ENCODE peak calls at places on chromosomes 11 and 22, in nine cellular contexts. I is K562, N is PC-3, L is GM23248, K is IMR-90, D is keratinocyte, A is H1, W is SK-N-SH, G is H9. H is an unnamed sample. For H4K20me1, the result is how much of the 10 kb centered on the place peaks cover.

GRCh38 chr11:63699906-63700305 is 18.6 kb downstream of the RTN3 start:
- DNase-seq in A (no peak), K (no peak), I (no peak), W (no peak), D (no peak), G (no peak), N (no peak), L (no peak), H (no peak)

GRCh38 chr11:119380816-119381185 is 689 bp downstream of the USP2 start:
- DNase-seq in L (no peak), I (peak), N (no peak), A (no peak), K (no peak), G (no peak), D (no peak), W (no peak), H (no peak)

GRCh38 chr11:64001552-64002427 is 15.6 kb downstream of the OTUB1 start:
- DNase-seq in L (peak), N (no peak), I (no peak), W (peak), G (no peak), A (no peak), K (no peak), D (no peak), H (no peak)

GRCh38 chr11:111518668-111519067 is 4.1 kb downstream of the HOATZ start:
- DNase-seq in K (no peak), L (no peak), D (no peak), A (no peak), W (no peak), G (no peak), I (no peak), N (no peak), H (no peak)

GRCh38 chr22:24450600-24450999 is 23.2 kb downstream of the ADORA2A start:
- DNase-seq in N (no peak), A (no peak), W (peak), I (peak), G (no peak), D (no peak), L (no peak), K (no peak), H (no peak)

GRCh38 chr11:127390465-127390864 is 389.9 kb upstream of the KIRREL3 start:
- DNase-seq in I (no peak), L (no peak), A (no peak), D (no peak), W (no peak), K (no peak), N (no peak), G (no peak), H (no peak)

GRCh38 chr22:29431986-29432385 is 6.4 kb upstream of the RFPL1 start:
- DNase-seq in G (no peak), I (peak), K (no peak), W (no peak), A (no peak), L (no peak), N (no peak), D (no peak), H (no peak)

GRCh38 chr22:28314959-28315358 is 364.7 kb downstream of the TTC28 start:
- DNase-seq in L (no peak), D (no peak), G (no peak), A (no peak), K (no peak), I (no peak), N (no peak), W (no peak), H (no peak)

GRCh38 chr11:73965076-73965763 is 14.4 kb downstream of the DNAJB13 start:
- DNase-seq in N (peak), G (no peak), I (no peak), D (no peak), K (no peak), A (no peak), L (peak), W (no peak), H (no peak)

GRCh38 chr11:71244116-71244815 is 8.1 kb downstream of the SHANK2 start:
- DNase-seq in N (no peak), D (no peak), I (no peak), G (no peak), L (peak), A (no peak), K (peak), W (peak), H (no peak)

GRCh38 chr22:37174964-37175363 is 13.1 kb downstream of the C1QTNF6 start:
- DNase-seq in G (no peak), D (no peak), W (peak), A (no peak), I (no peak), N (no peak), K (no peak), L (no peak), H (no peak)

GRCh38 chr11:79412761-79413160 is 28.1 kb downstream of the TENM4 start:
- DNase-seq in D (no peak), I (no peak), G (no peak), N (no peak), L (peak), A (no peak), K (peak), W (no peak), H (no peak)

GRCh38 chr11:32891657-32892354 is 805 bp upstream of the QSER1 start:
- DNase-seq in G (no peak), W (no peak), D (no peak), K (no peak), I (peak), N (peak), L (peak), A (no peak), H (no peak)

GRCh38 chr11:30002157-30002556 is 14.7 kb downstream of the KCNA4 start:
- DNase-seq in W (no peak), D (no peak), A (no peak), N (no peak), K (no peak), I (no peak), L (peak), G (no peak), H (no peak)

GRCh38 chr11:119545978-119546915 is 123.3 kb upstream of the THY1 start:
- DNase-seq in I (no peak), G (no peak), W (no peak), A (no peak), K (no peak), N (no peak), D (no peak), L (no peak), H (no peak)

GRCh38 chr11:13857828-13858227 is 104.7 kb upstream of the SPON1 start:
- DNase-seq in A (no peak), I (no peak), N (peak), K (no peak), D (no peak), G (no peak), W (no peak), L (no peak), H (no peak)

GRCh38 chr11:95134491-95134890 is 44.8 kb downstream of the ENDOD1 start:
- DNase-seq in K (peak), D (peak), G (no peak), W (no peak), L (peak), N (peak), A (no peak), I (no peak), H (no peak)

GRCh38 chr11:13119928-13120520 is 110.9 kb downstream of the RASSF10 start:
- DNase-seq in K (no peak), D (no peak), W (no peak), G (no peak), N (peak), L (peak), A (no peak), I (no peak), H (no peak)

GRCh38 chr11:35418282-35418846 is 994 bp downstream of the SLC1A2 start:
- DNase-seq in W (peak), N (no peak), L (no peak), D (no peak), K (no peak), I (no peak), G (peak), A (no peak), H (no peak)

GRCh38 chr11:38582151-38582550 is 1984.1 kb upstream of the RAG2 start:
- DNase-seq in K (no peak), N (peak), W (no peak), A (no peak), G (no peak), D (no peak), L (no peak), I (no peak), H (no peak)

GRCh38 chr22:36331912-36332622 is 55.7 kb downstream of the MYH9 start:
- DNase-seq in A (no peak), W (peak), K (peak), D (no peak), I (no peak), G (no peak), L (peak), N (peak), H (peak)

GRCh38 chr11:13667245-13667644 is 1.2 kb upstream of the FAR1 start:
- DNase-seq in A (no peak), N (no peak), D (no peak), I (no peak), K (peak), L (peak), G (no peak), W (no peak), H (no peak)

GRCh38 chr22:47631571-47632102 is 869.2 kb downstream of the TBC1D22A start:
- DNase-seq in N (peak), W (peak), L (no peak), D (peak), I (peak), G (no peak), A (no peak), K (no peak), H (no peak)

GRCh38 chr11:61543606-61544306 is 35.2 kb downstream of the LRRC10B start:
- DNase-seq in I (no peak), A (no peak), L (peak), G (no peak), K (peak), N (peak), D (no peak), W (no peak), H (no peak)

GRCh38 chr22:36445158-36445668 is 36.2 kb downstream of the TXN2 start:
- DNase-seq in G (no peak), W (no peak), A (no peak), D (no peak), K (peak), I (no peak), L (peak), N (no peak), H (no peak)

GRCh38 chr11:34201130-34201529 is 95.7 kb downstream of the NAT10 start:
- DNase-seq in W (no peak), K (no peak), I (no peak), D (no peak), G (no peak), L (no peak), N (no peak), A (no peak), H (no peak)

GRCh38 chr11:118488480-118489109 is 38.7 kb upstream of the TTC36 start:
- DNase-seq in W (peak), G (peak), L (peak), K (peak), I (peak), N (peak), D (peak), A (peak), H (peak)

GRCh38 chr22:41709341-41709740 is 10.0 kb downstream of the MEI1 start:
- DNase-seq in L (no peak), D (no peak), N (no peak), G (no peak), A (no peak), I (no peak), K (no peak), W (no peak), H (no peak)

GRCh38 chr22:49589301-49589700 is 238.4 kb downstream of the BRD1 start:
- DNase-seq in W (no peak), A (no peak), N (no peak), K (no peak), L (no peak), G (no peak), D (no peak), I (no peak), H (no peak)

GRCh38 chr11:111502611-111503010 is 9.6 kb downstream of the BTG4 start:
- DNase-seq in I (no peak), L (no peak), G (no peak), N (no peak), K (no peak), W (no peak), A (no peak), D (no peak), H (no peak)

GRCh38 chr22:50304528-50305392 is 2.7 kb downstream of the PLXNB2 start:
- DNase-seq in D (no peak), G (no peak), N (peak), L (peak), K (no peak), I (peak), W (no peak), A (no peak), H (no peak)

GRCh38 chr11:85889676-85890579 is 34.7 kb downstream of the CCDC83 start:
- DNase-seq in N (peak), A (peak), G (no peak), W (no peak), D (peak), I (peak), K (peak), L (peak), H (no peak)

GRCh38 chr22:46536559-46537220 is 730 bp downstream of the CELSR1 start:
- DNase-seq in D (no peak), I (no peak), L (no peak), G (no peak), N (no peak), A (no peak), K (no peak), W (peak), H (no peak)

GRCh38 chr11:99638073-99638553 is 617.4 kb downstream of the CNTN5 start:
- DNase-seq in G (no peak), W (no peak), L (no peak), D (no peak), A (no peak), K (no peak), N (no peak), I (no peak), H (no peak)

GRCh38 chr11:104214517-104214916 is 50.6 kb upstream of the PDGFD start:
- DNase-seq in G (no peak), A (no peak), W (no peak), N (no peak), K (no peak), L (no peak), D (no peak), I (no peak), H (no peak)

GRCh38 chr11:111777094-111778046 is 11.2 kb upstream of the PPP2R1B start:
- DNase-seq in W (peak), A (no peak), I (peak), D (no peak), K (peak), L (peak), G (no peak), N (peak), H (peak)

GRCh38 chr11:67357831-67358555 is 4.6 kb upstream of the POLD4 start:
- DNase-seq in I (no peak), G (no peak), N (peak), A (no peak), K (peak), L (peak), D (no peak), W (peak), H (no peak)

GRCh38 chr11:8638300-8638699 is 44.2 kb downstream of the TRIM66 start:
- DNase-seq in K (peak), D (no peak), L (peak), I (peak), W (no peak), A (no peak), G (no peak), N (no peak), H (no peak)
- H3K4me2 ChIP-seq in K (no peak), D (no peak), L (no peak), I (no peak), W (no peak), A (no peak), G (no peak), N (no peak), H (no peak)

DNA sequence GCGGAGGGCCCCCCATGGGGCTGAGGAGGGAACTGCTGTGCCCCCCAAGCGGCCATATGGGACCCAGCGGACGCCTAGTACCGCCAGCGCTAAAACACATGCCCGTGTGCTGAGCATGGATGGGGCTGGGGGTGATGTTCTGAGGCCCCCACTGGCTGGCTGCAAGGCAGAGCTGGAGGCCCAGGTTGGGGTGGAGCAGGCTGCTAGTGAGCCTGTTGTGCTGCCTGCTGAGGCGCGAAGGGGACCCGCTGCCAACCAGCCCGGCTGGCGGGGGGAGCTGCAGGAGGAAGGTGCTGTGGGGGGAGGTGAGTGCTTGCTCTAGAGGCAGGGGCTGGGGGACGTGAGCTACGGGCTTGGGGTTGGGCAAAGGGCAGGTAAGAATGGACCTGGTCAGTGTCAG is 3.2 kb downstream of the PCNX3 start:
- DNase-seq in K (no peak), G (no peak), I (no peak), A (no peak), N (no peak), D (no peak), L (no peak), W (no peak), H (no peak)
- H3K9ac ChIP-seq in K (no peak), G (no peak), I (no peak), A (no peak), N (no peak), D (no peak), L (no peak), W (no peak), H (no peak)

GRCh38 chr22:17143826-17144225 is 15.3 kb downstream of the HDHD5 start:
- DNase-seq in A (no peak), W (no peak), L (no peak), N (no peak), G (no peak), I (no peak), D (no peak), K (no peak), H (no peak)
- H4K20me1 ChIP-seq in A (under half), W (under half), L (under half), N (under half), G (under half), I (under half), D (under half), K (under half), H (under half)

GRCh38 chr11:134240592-134240991 is 12.6 kb downstream of the THYN1 start:
- DNase-seq in W (no peak), D (no peak), I (no peak), L (no peak), G (no peak), N (no peak), K (no peak), A (no peak), H (no peak)

GRCh38 chr11:134242376-134242775 is 10.8 kb downstream of the THYN1 start:
- DNase-seq in D (no peak), W (no peak), A (no peak), G (no peak), N (no peak), I (no peak), L (no peak), K (no peak), H (no peak)

GRCh38 chr11:134236834-134237556 is 12.5 kb downstream of the VPS26B start:
- DNase-seq in D (no peak), L (peak), G (no peak), I (peak), A (no peak), K (peak), W (peak), N (no peak), H (no peak)

GRCh38 chr11:134237557-134237922 is 13.1 kb downstream of the VPS26B start:
- DNase-seq in D (no peak), A (no peak), L (no peak), W (no peak), I (no peak), G (no peak), N (no peak), K (no peak), H (no peak)

GRCh38 chr11:134238956-134239355 is 14.2 kb downstream of the THYN1 start:
- DNase-seq in N (no peak), A (no peak), D (no peak), L (no peak), I (no peak), K (no peak), W (no peak), G (no peak), H (no peak)
- H3K4me2 ChIP-seq in N (no peak), A (no peak), D (no peak), L (no peak), I (no peak), K (no peak), W (no peak), G (no peak), H (no peak)

DNA sequence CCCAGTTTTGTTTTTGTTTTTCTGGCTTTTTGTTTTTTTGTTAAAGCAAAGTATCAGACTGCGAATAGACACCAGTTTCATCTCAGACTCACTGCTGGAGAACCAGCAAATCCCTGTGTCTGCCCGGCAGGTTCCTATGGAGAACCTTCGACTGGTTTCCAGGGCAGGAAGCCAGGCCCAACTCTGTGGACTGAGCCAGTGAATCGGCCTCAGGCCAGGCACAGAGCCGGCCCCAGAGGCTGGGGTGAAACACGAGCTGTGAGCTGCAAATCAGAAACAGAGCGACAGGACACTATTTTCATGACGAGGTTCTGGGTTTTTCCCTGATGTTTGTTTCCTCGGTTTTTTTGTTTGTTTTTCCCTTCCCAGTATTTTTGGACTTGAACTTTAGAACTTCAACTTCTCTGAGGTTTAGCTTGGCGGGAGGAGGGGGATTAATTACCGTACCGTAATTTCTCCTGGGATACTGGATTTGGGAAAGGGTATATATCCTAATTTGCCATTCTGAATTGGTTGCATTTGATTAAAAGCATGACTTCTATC is 15.9 kb upstream of the B4GALNT4 start:
- DNase-seq in A (no peak), I (peak), K (peak), D (no peak), L (peak), G (peak), N (peak), W (no peak), H (no peak)
- H3K9ac ChIP-seq in A (no peak), I (peak), K (no peak), D (no peak), L (peak), G (no peak), N (no peak), W (no peak), H (no peak)

GRCh38 chr11:46039990-46040389 is 81.3 kb downstream of the PHF21A start:
- DNase-seq in W (no peak), D (no peak), A (no peak), N (no peak), I (no peak), K (peak), L (peak), G (no peak), H (no peak)

GRCh38 chr11:46036969-46037368 is 84.3 kb downstream of the PHF21A start:
- DNase-seq in I (no peak), L (no peak), A (no peak), W (no peak), N (no peak), G (no peak), K (peak), D (no peak), H (no peak)

GRCh38 chr11:46036009-46036408 is 85.2 kb downstream of the PHF21A start:
- DNase-seq in D (no peak), A (no peak), W (no peak), L (no peak), K (no peak), I (no peak), N (no peak), G (no peak), H (no peak)

DNA sequence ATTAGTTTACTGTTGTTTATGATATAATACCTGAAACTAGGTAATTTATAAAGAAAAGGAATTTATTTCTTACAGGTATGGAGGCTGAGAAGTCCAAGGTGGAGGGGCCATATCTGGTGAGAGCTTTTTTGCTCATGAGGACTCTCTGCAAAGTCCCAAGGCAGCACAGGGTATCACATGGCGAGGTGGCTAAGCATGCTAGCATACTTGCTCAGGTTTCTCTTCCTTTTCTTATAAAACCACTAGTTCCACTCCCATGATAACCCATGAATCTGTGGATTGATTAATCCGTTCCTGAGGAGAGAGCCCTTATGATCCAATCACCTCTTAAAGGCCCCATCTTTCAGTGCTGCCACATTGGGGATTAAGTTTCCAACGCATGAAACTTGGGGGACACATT is 82.7 kb downstream of the PHF21A start:
- DNase-seq in G (no peak), W (no peak), D (no peak), N (no peak), I (no peak), L (no peak), K (no peak), A (no peak), H (no peak)
- H4K20me1 ChIP-seq in G (under half), W (under half), D (under half), N (under half), I (under half), L (under half), K (under half), A (under half), H (under half)

GRCh38 chr22:19723165-19723989 is at the start of gene GP1BB:
- DNase-seq in D (no peak), L (no peak), I (peak), G (peak), W (no peak), A (no peak), N (peak), K (no peak), H (no peak)
- H3K4me2 ChIP-seq in D (peak), L (no peak), I (peak), G (peak), W (no peak), A (peak), N (peak), K (no peak), H (no peak)

H was measured in DND-41.